ENCODE peak calls at places on chromosomes 13 and 19, in seven cellular contexts. E is Peyer's patch, R is AG10803, K is WERI-Rb-1, L is endodermal cell, J is left ventricle myocardium inferior, N is pancreas. I is an unnamed sample.

GRCh38 chr19:1069009-1069779 is 2.2 kb downstream of the ARHGAP45 start:
- DNase-seq in E (no peak), R (no peak), K (no peak), L (no peak), J (peak), N (no peak), I (no peak)

GRCh38 chr13:52793507-52793906 is 53.9 kb upstream of the CNMD start:
- DNase-seq in E (no peak), R (no peak), K (peak), L (peak), J (no peak), N (no peak), I (no peak)

GRCh38 chr13:39918837-39919236 is 263.4 kb downstream of the COG6 start:
- DNase-seq in E (no peak), R (no peak), K (no peak), L (no peak), J (no peak), N (no peak), I (no peak)

GRCh38 chr19:7926727-7927604 is 1.0 kb upstream of the CTXN1 start:
- DNase-seq in E (no peak), R (no peak), K (peak), L (no peak), J (no peak), N (no peak), I (no peak)

GRCh38 chr19:11699931-11700794 is 38.6 kb downstream of the ZNF823 start:
- DNase-seq in E (no peak), R (peak), K (no peak), L (peak), J (no peak), N (peak), I (peak)

GRCh38 chr19:55340144-55340783 is 588 bp downstream of the KMT5C start:
- DNase-seq in E (peak), R (no peak), K (peak), L (peak), J (no peak), N (peak), I (no peak)

GRCh38 chr19:33898062-33898677 is 101.5 kb downstream of the KCTD15 start:
- DNase-seq in E (no peak), R (no peak), K (no peak), L (no peak), J (no peak), N (no peak), I (no peak)

GRCh38 chr19:33868821-33869412 is 72.2 kb downstream of the KCTD15 start:
- DNase-seq in E (no peak), R (peak), K (no peak), L (peak), J (peak), N (no peak), I (peak)

GRCh38 chr13:41500501-41500900 is 43.2 kb downstream of the RGCC start:
- DNase-seq in E (no peak), R (peak), K (no peak), L (no peak), J (peak), N (no peak), I (no peak)

GRCh38 chr13:46641274-46642081 is 88.5 kb downstream of the LRCH1 start:
- DNase-seq in E (no peak), R (no peak), K (no peak), L (no peak), J (peak), N (no peak), I (peak)

GRCh38 chr19:58566989-58567388 is 6.1 kb downstream of the MZF1 start:
- DNase-seq in E (peak), R (no peak), K (no peak), L (no peak), J (no peak), N (peak), I (no peak)

GRCh38 chr19:44747739-44748425 is 626 bp upstream of the BCL3 start:
- DNase-seq in E (peak), R (peak), K (no peak), L (peak), J (peak), N (peak), I (peak)

GRCh38 chr19:13343514-13343913 is 162.8 kb downstream of the CACNA1A start:
- DNase-seq in E (no peak), R (peak), K (no peak), L (no peak), J (no peak), N (no peak), I (no peak)

GRCh38 chr13:65638572-65639168 is 1591.5 kb downstream of the PCDH9 start:
- DNase-seq in E (no peak), R (peak), K (peak), L (peak), J (no peak), N (no peak), I (peak)

GRCh38 chr13:82560889-82561288 is 1321.4 kb downstream of the SLITRK1 start:
- DNase-seq in E (no peak), R (no peak), K (no peak), L (no peak), J (no peak), N (no peak), I (no peak)

GRCh38 chr13:24500977-24501376 is 11.6 kb downstream of the PARP4 start:
- DNase-seq in E (no peak), R (peak), K (no peak), L (no peak), J (no peak), N (no peak), I (peak)

GRCh38 chr19:1360818-1361461 is 22.8 kb upstream of the NDUFS7 start:
- DNase-seq in E (no peak), R (peak), K (no peak), L (peak), J (peak), N (peak), I (peak)

GRCh38 chr19:43562698-43563241 is 12.6 kb downstream of the XRCC1 start:
- DNase-seq in E (no peak), R (peak), K (no peak), L (no peak), J (peak), N (no peak), I (peak)

GRCh38 chr13:44930907-44931676 is 58.2 kb downstream of the NUFIP1 start:
- DNase-seq in E (no peak), R (peak), K (no peak), L (peak), J (no peak), N (no peak), I (peak)

GRCh38 chr13:44930280-44930679 is 59.0 kb downstream of the NUFIP1 start:
- DNase-seq in E (no peak), R (no peak), K (no peak), L (peak), J (no peak), N (no peak), I (no peak)

GRCh38 chr13:44934724-44935123 is 54.5 kb downstream of the NUFIP1 start:
- DNase-seq in E (no peak), R (peak), K (no peak), L (no peak), J (no peak), N (no peak), I (peak)

GRCh38 chr13:44932171-44932849 is 57.0 kb downstream of the NUFIP1 start:
- DNase-seq in E (no peak), R (no peak), K (no peak), L (no peak), J (no peak), N (no peak), I (peak)

GRCh38 chr13:44932850-44933251 is 56.4 kb downstream of the NUFIP1 start:
- DNase-seq in E (no peak), R (peak), K (no peak), L (peak), J (no peak), N (no peak), I (peak)
- H3K4me3 ChIP-seq in E (no peak), R (no peak), K (no peak), L (no peak), J (no peak), N (no peak), I (no peak)

GRCh38 chr19:23075031-23075733 is 41.6 kb upstream of the ZNF730 start:
- DNase-seq in E (peak), R (peak), K (peak), L (peak), J (peak), N (peak), I (peak)
- TF ChIP-seq CTCF in E (no peak), R (no peak), K (no peak), L (peak), J (no peak), N (no peak), I (no peak)

GRCh38 chr19:53463263-53463662 is 4.3 kb upstream of the ZNF813 start:
- DNase-seq in E (no peak), R (peak), K (peak), L (peak), J (peak), N (no peak), I (peak)
- H3K4me3 ChIP-seq in E (no peak), R (no peak), K (no peak), L (no peak), J (peak), N (no peak), I (no peak)

GRCh38 chr13:51432576-51432975 is 20.3 kb downstream of the INTS6 start:
- DNase-seq in E (no peak), R (no peak), K (no peak), L (no peak), J (no peak), N (no peak), I (no peak)
- TF ChIP-seq CTCF in E (no peak), R (no peak), K (no peak), L (no peak), J (no peak), N (no peak), I (no peak)

DNA sequence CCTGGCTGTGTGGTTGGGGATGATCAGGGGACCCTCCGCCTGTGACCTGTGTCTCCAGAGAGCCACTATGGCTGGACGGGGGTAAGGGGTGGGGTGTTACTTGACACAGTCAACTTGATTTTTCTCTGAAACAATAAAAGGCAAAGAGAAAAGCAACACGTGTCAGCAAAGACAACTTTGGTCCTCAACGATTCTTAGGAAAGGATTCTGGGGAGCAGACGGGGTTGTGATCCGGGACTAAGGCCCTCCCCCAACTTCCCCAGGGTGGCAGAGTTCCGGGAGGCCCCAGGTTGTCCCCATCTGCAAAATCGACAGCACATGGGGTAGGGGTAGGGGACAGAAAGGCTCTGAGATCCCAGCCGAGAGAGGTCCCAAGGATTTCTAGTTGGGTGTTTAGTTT is 46.2 kb downstream of the COLGALT1 start:
- DNase-seq in E (no peak), R (no peak), K (no peak), L (no peak), J (no peak), N (no peak), I (no peak)
- H3K4me3 ChIP-seq in E (no peak), R (no peak), K (no peak), L (no peak), J (no peak), N (no peak), I (no peak)

GRCh38 chr13:91078093-91078679 is 269.3 kb upstream of the MIR17HG start:
- DNase-seq in E (no peak), R (no peak), K (no peak), L (no peak), J (no peak), N (no peak), I (no peak)
- TF ChIP-seq CTCF in E (no peak), R (no peak), K (no peak), L (peak), J (peak), N (no peak), I (no peak)

GRCh38 chr19:14381689-14382474 is 638 bp downstream of the ADGRE5 start:
- DNase-seq in E (peak), R (peak), K (no peak), L (no peak), J (peak), N (peak), I (peak)
- H3K4me3 ChIP-seq in E (peak), R (peak), K (no peak), L (no peak), J (peak), N (peak), I (peak)

I was measured in fibroblast of the aortic adventitia.